ENCODE peak calls at places on chromosomes 3 and 15, in five cellular contexts. One of them, this sample, is unnamed.

GRCh38 chr3:183149915-183150825 is 12.4 kb downstream of the LAMP3 start:
- DNase-seq in activated CD4-positive, alpha-beta T cell treated with anti-CD3 and anti-CD28 coated beads for 24 hours: no peak
- DNase-seq in uterus: no peak
- DNase-seq in stimulated activated CD4-positive, alpha-beta T cell treated with anti-CD3 and anti-CD28 coated beads, Interleukin-4, amount 100 ng/mL, for 48 hours: no peak
- DNase-seq in GM20000: no peak
- DNase-seq in this sample: no peak

GRCh38 chr15:79049416-79049815 is 41.2 kb downstream of the RASGRF1 start:
- DNase-seq in activated CD4-positive, alpha-beta T cell treated with anti-CD3 and anti-CD28 coated beads for 24 hours: no peak
- DNase-seq in uterus: no peak
- DNase-seq in stimulated activated CD4-positive, alpha-beta T cell treated with anti-CD3 and anti-CD28 coated beads, Interleukin-4, amount 100 ng/mL, for 48 hours: no peak
- DNase-seq in GM20000: no peak
- DNase-seq in this sample: no peak

GRCh38 chr3:111903067-111903511 is 44.0 kb downstream of the PHLDB2 start:
- DNase-seq in activated CD4-positive, alpha-beta T cell treated with anti-CD3 and anti-CD28 coated beads for 24 hours: no peak
- DNase-seq in uterus: no peak
- DNase-seq in stimulated activated CD4-positive, alpha-beta T cell treated with anti-CD3 and anti-CD28 coated beads, Interleukin-4, amount 100 ng/mL, for 48 hours: no peak
- DNase-seq in GM20000: no peak
- DNase-seq in this sample: no peak

GRCh38 chr3:134892317-134892716 is 97.3 kb downstream of the EPHB1 start:
- DNase-seq in activated CD4-positive, alpha-beta T cell treated with anti-CD3 and anti-CD28 coated beads for 24 hours: no peak
- DNase-seq in uterus: no peak
- DNase-seq in stimulated activated CD4-positive, alpha-beta T cell treated with anti-CD3 and anti-CD28 coated beads, Interleukin-4, amount 100 ng/mL, for 48 hours: no peak
- DNase-seq in GM20000: no peak
- DNase-seq in this sample: no peak

GRCh38 chr15:62782100-62782791 is 260.3 kb upstream of the TPM1 start:
- DNase-seq in activated CD4-positive, alpha-beta T cell treated with anti-CD3 and anti-CD28 coated beads for 24 hours: no peak
- DNase-seq in uterus: peak; percentile 74
- DNase-seq in stimulated activated CD4-positive, alpha-beta T cell treated with anti-CD3 and anti-CD28 coated beads, Interleukin-4, amount 100 ng/mL, for 48 hours: no peak
- DNase-seq in GM20000: peak; percentile 31
- DNase-seq in this sample: peak; percentile 94

GRCh38 chr15:48581221-48581620 is 64.3 kb downstream of the FBN1 start:
- DNase-seq in activated CD4-positive, alpha-beta T cell treated with anti-CD3 and anti-CD28 coated beads for 24 hours: no peak
- DNase-seq in uterus: no peak
- DNase-seq in stimulated activated CD4-positive, alpha-beta T cell treated with anti-CD3 and anti-CD28 coated beads, Interleukin-4, amount 100 ng/mL, for 48 hours: no peak
- DNase-seq in GM20000: no peak
- DNase-seq in this sample: no peak

GRCh38 chr15:48935236-48935635 is 28.5 kb downstream of the SHC4 start:
- DNase-seq in activated CD4-positive, alpha-beta T cell treated with anti-CD3 and anti-CD28 coated beads for 24 hours: no peak
- DNase-seq in uterus: no peak
- DNase-seq in stimulated activated CD4-positive, alpha-beta T cell treated with anti-CD3 and anti-CD28 coated beads, Interleukin-4, amount 100 ng/mL, for 48 hours: no peak
- DNase-seq in GM20000: no peak
- DNase-seq in this sample: no peak

GRCh38 chr3:54358969-54359648 is 236.8 kb downstream of the CACNA2D3 start:
- DNase-seq in activated CD4-positive, alpha-beta T cell treated with anti-CD3 and anti-CD28 coated beads for 24 hours: no peak
- DNase-seq in uterus: no peak
- DNase-seq in stimulated activated CD4-positive, alpha-beta T cell treated with anti-CD3 and anti-CD28 coated beads, Interleukin-4, amount 100 ng/mL, for 48 hours: no peak
- DNase-seq in GM20000: no peak
- DNase-seq in this sample: no peak

GRCh38 chr15:71278989-71279756 is 163.9 kb downstream of the THSD4 start:
- DNase-seq in activated CD4-positive, alpha-beta T cell treated with anti-CD3 and anti-CD28 coated beads for 24 hours: no peak
- DNase-seq in uterus: peak; percentile 79
- DNase-seq in stimulated activated CD4-positive, alpha-beta T cell treated with anti-CD3 and anti-CD28 coated beads, Interleukin-4, amount 100 ng/mL, for 48 hours: no peak
- DNase-seq in GM20000: no peak
- DNase-seq in this sample: peak; percentile 86

GRCh38 chr3:117160176-117160575 is 450.6 kb downstream of the TUSC7 start:
- DNase-seq in activated CD4-positive, alpha-beta T cell treated with anti-CD3 and anti-CD28 coated beads for 24 hours: no peak
- DNase-seq in uterus: no peak
- DNase-seq in stimulated activated CD4-positive, alpha-beta T cell treated with anti-CD3 and anti-CD28 coated beads, Interleukin-4, amount 100 ng/mL, for 48 hours: no peak
- DNase-seq in GM20000: no peak
- DNase-seq in this sample: no peak

GRCh38 chr15:87724330-87724729 is 532.2 kb downstream of the NTRK3 start:
- DNase-seq in activated CD4-positive, alpha-beta T cell treated with anti-CD3 and anti-CD28 coated beads for 24 hours: no peak
- DNase-seq in uterus: no peak
- DNase-seq in stimulated activated CD4-positive, alpha-beta T cell treated with anti-CD3 and anti-CD28 coated beads, Interleukin-4, amount 100 ng/mL, for 48 hours: no peak
- DNase-seq in GM20000: no peak
- DNase-seq in this sample: peak; percentile 68

GRCh38 chr3:113668015-113668414 is 28.4 kb downstream of the USF3 start:
- DNase-seq in activated CD4-positive, alpha-beta T cell treated with anti-CD3 and anti-CD28 coated beads for 24 hours: no peak
- DNase-seq in uterus: no peak
- DNase-seq in stimulated activated CD4-positive, alpha-beta T cell treated with anti-CD3 and anti-CD28 coated beads, Interleukin-4, amount 100 ng/mL, for 48 hours: no peak
- DNase-seq in GM20000: no peak
- DNase-seq in this sample: no peak

GRCh38 chr15:31200735-31201151 is 99.2 kb upstream of the TRPM1 start:
- DNase-seq in activated CD4-positive, alpha-beta T cell treated with anti-CD3 and anti-CD28 coated beads for 24 hours: peak; percentile 47
- DNase-seq in uterus: no peak
- DNase-seq in stimulated activated CD4-positive, alpha-beta T cell treated with anti-CD3 and anti-CD28 coated beads, Interleukin-4, amount 100 ng/mL, for 48 hours: peak; percentile 37
- DNase-seq in GM20000: peak; percentile 55
- DNase-seq in this sample: peak; percentile 85

GRCh38 chr3:72657666-72658065 is 190.6 kb downstream of the SHQ1 start:
- DNase-seq in activated CD4-positive, alpha-beta T cell treated with anti-CD3 and anti-CD28 coated beads for 24 hours: peak; percentile 13
- DNase-seq in uterus: no peak
- DNase-seq in stimulated activated CD4-positive, alpha-beta T cell treated with anti-CD3 and anti-CD28 coated beads, Interleukin-4, amount 100 ng/mL, for 48 hours: peak; percentile 22
- DNase-seq in GM20000: peak; percentile 29
- DNase-seq in this sample: no peak

GRCh38 chr3:139541156-139541897 is 1.8 kb upstream of the RBP1 start:
- DNase-seq in activated CD4-positive, alpha-beta T cell treated with anti-CD3 and anti-CD28 coated beads for 24 hours: no peak
- DNase-seq in uterus: no peak
- DNase-seq in stimulated activated CD4-positive, alpha-beta T cell treated with anti-CD3 and anti-CD28 coated beads, Interleukin-4, amount 100 ng/mL, for 48 hours: no peak
- DNase-seq in GM20000: no peak
- DNase-seq in this sample: no peak

GRCh38 chr3:49498239-49498638 is 28.2 kb downstream of the DAG1 start:
- DNase-seq in activated CD4-positive, alpha-beta T cell treated with anti-CD3 and anti-CD28 coated beads for 24 hours: no peak
- DNase-seq in uterus: no peak
- DNase-seq in stimulated activated CD4-positive, alpha-beta T cell treated with anti-CD3 and anti-CD28 coated beads, Interleukin-4, amount 100 ng/mL, for 48 hours: no peak
- DNase-seq in GM20000: no peak
- DNase-seq in this sample: no peak

GRCh38 chr3:158103131-158103955 is 2.9 kb downstream of the SHOX2 start:
- DNase-seq in activated CD4-positive, alpha-beta T cell treated with anti-CD3 and anti-CD28 coated beads for 24 hours: no peak
- DNase-seq in uterus: no peak
- DNase-seq in stimulated activated CD4-positive, alpha-beta T cell treated with anti-CD3 and anti-CD28 coated beads, Interleukin-4, amount 100 ng/mL, for 48 hours: no peak
- DNase-seq in GM20000: peak; percentile 48
- DNase-seq in this sample: no peak

GRCh38 chr3:109195812-109196211 is 59.3 kb downstream of the C3orf85 start:
- DNase-seq in activated CD4-positive, alpha-beta T cell treated with anti-CD3 and anti-CD28 coated beads for 24 hours: no peak
- DNase-seq in uterus: no peak
- DNase-seq in stimulated activated CD4-positive, alpha-beta T cell treated with anti-CD3 and anti-CD28 coated beads, Interleukin-4, amount 100 ng/mL, for 48 hours: no peak
- DNase-seq in GM20000: no peak
- DNase-seq in this sample: no peak

GRCh38 chr3:55343486-55344357 is 143.4 kb downstream of the WNT5A start:
- DNase-seq in activated CD4-positive, alpha-beta T cell treated with anti-CD3 and anti-CD28 coated beads for 24 hours: no peak
- DNase-seq in uterus: no peak
- DNase-seq in stimulated activated CD4-positive, alpha-beta T cell treated with anti-CD3 and anti-CD28 coated beads, Interleukin-4, amount 100 ng/mL, for 48 hours: no peak
- DNase-seq in GM20000: no peak
- DNase-seq in this sample: no peak

GRCh38 chr15:64247535-64247905 is 84.7 kb upstream of the PPIB start:
- DNase-seq in activated CD4-positive, alpha-beta T cell treated with anti-CD3 and anti-CD28 coated beads for 24 hours: no peak
- DNase-seq in uterus: no peak
- DNase-seq in stimulated activated CD4-positive, alpha-beta T cell treated with anti-CD3 and anti-CD28 coated beads, Interleukin-4, amount 100 ng/mL, for 48 hours: no peak
- DNase-seq in GM20000: no peak
- DNase-seq in this sample: no peak

GRCh38 chr15:76201536-76202255 is 109.6 kb downstream of the ETFA start:
- DNase-seq in activated CD4-positive, alpha-beta T cell treated with anti-CD3 and anti-CD28 coated beads for 24 hours: no peak
- DNase-seq in uterus: peak; percentile 12
- DNase-seq in stimulated activated CD4-positive, alpha-beta T cell treated with anti-CD3 and anti-CD28 coated beads, Interleukin-4, amount 100 ng/mL, for 48 hours: no peak
- DNase-seq in GM20000: no peak
- DNase-seq in this sample: peak; percentile 57

GRCh38 chr15:57521503-57521902 is 70.2 kb upstream of the MYZAP start:
- DNase-seq in activated CD4-positive, alpha-beta T cell treated with anti-CD3 and anti-CD28 coated beads for 24 hours: no peak
- DNase-seq in uterus: no peak
- DNase-seq in stimulated activated CD4-positive, alpha-beta T cell treated with anti-CD3 and anti-CD28 coated beads, Interleukin-4, amount 100 ng/mL, for 48 hours: no peak
- DNase-seq in GM20000: no peak
- DNase-seq in this sample: no peak

GRCh38 chr3:15165061-15165460 is 41.0 kb upstream of the CAPN7 start:
- DNase-seq in activated CD4-positive, alpha-beta T cell treated with anti-CD3 and anti-CD28 coated beads for 24 hours: no peak
- DNase-seq in uterus: no peak
- DNase-seq in stimulated activated CD4-positive, alpha-beta T cell treated with anti-CD3 and anti-CD28 coated beads, Interleukin-4, amount 100 ng/mL, for 48 hours: no peak
- DNase-seq in GM20000: no peak
- DNase-seq in this sample: no peak